ENCODE peak calls at places on chromosomes 11 and 22, in eight cellular contexts. One of them, this sample, is unnamed.

GRCh38 chr11:69264486-69264885 is 29.5 kb upstream of the MYEOV start:
- DNase-seq in cardiac muscle cell: no peak
- DNase-seq in endodermal cell: no peak
- DNase-seq in IMR-90: no peak
- DNase-seq in tibial artery: no peak
- DNase-seq in transverse colon: no peak
- DNase-seq in kidney: peak; percentile 43
- DNase-seq in psoas muscle: no peak
- DNase-seq in this sample: no peak

GRCh38 chr22:20844055-20845037 is 14.3 kb downstream of the PI4KA start:
- DNase-seq in endodermal cell: peak; percentile 3
- DNase-seq in psoas muscle: no peak
- DNase-seq in IMR-90: no peak
- DNase-seq in kidney: no peak
- DNase-seq in tibial artery: no peak
- DNase-seq in cardiac muscle cell: no peak
- DNase-seq in transverse colon: no peak
- DNase-seq in this sample: no peak

GRCh38 chr22:34278121-34278520 is 357.8 kb upstream of the LARGE1 start:
- DNase-seq in IMR-90: no peak
- DNase-seq in tibial artery: no peak
- DNase-seq in psoas muscle: no peak
- DNase-seq in endodermal cell: no peak
- DNase-seq in transverse colon: no peak
- DNase-seq in kidney: no peak
- DNase-seq in cardiac muscle cell: no peak
- DNase-seq in this sample: no peak

GRCh38 chr11:126561327-126561893 is 205.9 kb downstream of the ST3GAL4 start:
- DNase-seq in kidney: no peak
- DNase-seq in cardiac muscle cell: peak; percentile 75
- DNase-seq in psoas muscle: no peak
- DNase-seq in tibial artery: no peak
- DNase-seq in IMR-90: peak; percentile 69
- DNase-seq in transverse colon: no peak
- DNase-seq in endodermal cell: peak; percentile 93
- DNase-seq in this sample: peak; percentile 70

GRCh38 chr11:10657308-10658271 is 36.0 kb downstream of the IRAG1 start:
- DNase-seq in cardiac muscle cell: peak; percentile 82
- DNase-seq in tibial artery: no peak
- DNase-seq in psoas muscle: no peak
- DNase-seq in endodermal cell: no peak
- DNase-seq in IMR-90: peak; percentile 82
- DNase-seq in kidney: no peak
- DNase-seq in transverse colon: no peak
- DNase-seq in this sample: peak; percentile 21

GRCh38 chr11:85813721-85814120 is 2.8 kb upstream of the SYTL2 start:
- DNase-seq in IMR-90: no peak
- DNase-seq in tibial artery: no peak
- DNase-seq in kidney: no peak
- DNase-seq in transverse colon: peak; percentile 75
- DNase-seq in cardiac muscle cell: no peak
- DNase-seq in endodermal cell: no peak
- DNase-seq in psoas muscle: no peak
- DNase-seq in this sample: peak; percentile 72

GRCh38 chr11:65778901-65779668 is 1.7 kb downstream of the AP5B1 start:
- DNase-seq in transverse colon: no peak
- DNase-seq in psoas muscle: no peak
- DNase-seq in cardiac muscle cell: no peak
- DNase-seq in kidney: peak; percentile 74
- DNase-seq in IMR-90: no peak
- DNase-seq in endodermal cell: peak; percentile 30
- DNase-seq in tibial artery: peak; percentile 63
- DNase-seq in this sample: no peak

GRCh38 chr11:87740968-87741367 is 434.3 kb downstream of the RAB38 start:
- DNase-seq in IMR-90: no peak
- DNase-seq in endodermal cell: no peak
- DNase-seq in tibial artery: no peak
- DNase-seq in cardiac muscle cell: no peak
- DNase-seq in transverse colon: no peak
- DNase-seq in kidney: no peak
- DNase-seq in psoas muscle: no peak
- DNase-seq in this sample: no peak

GRCh38 chr22:27170491-27170890 is 513.1 kb downstream of the MIAT start:
- DNase-seq in transverse colon: no peak
- DNase-seq in endodermal cell: no peak
- DNase-seq in IMR-90: peak; percentile 48
- DNase-seq in kidney: no peak
- DNase-seq in tibial artery: peak; percentile 92
- DNase-seq in psoas muscle: peak; percentile 44
- DNase-seq in cardiac muscle cell: peak; percentile 91
- DNase-seq in this sample: no peak

GRCh38 chr11:27471588-27472397 is 797 bp downstream of the LGR4 start:
- DNase-seq in IMR-90: no peak
- DNase-seq in psoas muscle: peak; percentile 55
- DNase-seq in cardiac muscle cell: peak; percentile 35
- DNase-seq in transverse colon: peak; percentile 54
- DNase-seq in kidney: peak; percentile 86
- DNase-seq in tibial artery: peak; percentile 69
- DNase-seq in endodermal cell: peak; percentile 88
- DNase-seq in this sample: peak; percentile 21

GRCh38 chr11:13446444-13446843 is 16.6 kb downstream of the BTBD10 start:
- DNase-seq in kidney: no peak
- DNase-seq in IMR-90: peak; percentile 48
- DNase-seq in transverse colon: no peak
- DNase-seq in tibial artery: no peak
- DNase-seq in endodermal cell: no peak
- DNase-seq in psoas muscle: no peak
- DNase-seq in cardiac muscle cell: peak; percentile 36
- DNase-seq in this sample: peak; percentile 62

GRCh38 chr22:37243402-37244113 is 511 bp downstream of the RAC2 start:
- DNase-seq in kidney: peak; percentile 38
- DNase-seq in IMR-90: no peak
- DNase-seq in transverse colon: no peak
- DNase-seq in tibial artery: no peak
- DNase-seq in psoas muscle: no peak
- DNase-seq in cardiac muscle cell: no peak
- DNase-seq in endodermal cell: peak; percentile 37
- DNase-seq in this sample: no peak

GRCh38 chr11:85313741-85314140 is 313.4 kb downstream of the DLG2 start:
- DNase-seq in tibial artery: no peak
- DNase-seq in psoas muscle: no peak
- DNase-seq in transverse colon: no peak
- DNase-seq in cardiac muscle cell: no peak
- DNase-seq in IMR-90: no peak
- DNase-seq in kidney: no peak
- DNase-seq in endodermal cell: no peak
- DNase-seq in this sample: no peak

GRCh38 chr11:830295-831131 is 2.2 kb upstream of the CD151 start:
- DNase-seq in tibial artery: peak; percentile 91
- DNase-seq in kidney: peak; percentile 93
- DNase-seq in endodermal cell: peak; percentile 96
- DNase-seq in cardiac muscle cell: peak; percentile 67
- DNase-seq in IMR-90: no peak
- DNase-seq in psoas muscle: peak; percentile 83
- DNase-seq in transverse colon: peak; percentile 84
- DNase-seq in this sample: no peak

GRCh38 chr11:62340269-62340901 is 3.1 kb downstream of the ASRGL1 start:
- DNase-seq in cardiac muscle cell: peak; percentile 64
- DNase-seq in tibial artery: no peak
- DNase-seq in IMR-90: peak; percentile 45
- DNase-seq in kidney: no peak
- DNase-seq in endodermal cell: peak; percentile 83
- DNase-seq in psoas muscle: peak; percentile 55
- DNase-seq in transverse colon: peak; percentile 67
- DNase-seq in this sample: peak; percentile 74

GRCh38 chr22:48750282-48750681 is 1077.4 kb downstream of the BRD1 start:
- DNase-seq in kidney: no peak
- DNase-seq in cardiac muscle cell: no peak
- DNase-seq in endodermal cell: peak; percentile 26
- DNase-seq in psoas muscle: no peak
- DNase-seq in IMR-90: no peak
- DNase-seq in tibial artery: no peak
- DNase-seq in transverse colon: no peak
- DNase-seq in this sample: no peak

GRCh38 chr22:32615874-32616564 is 141.4 kb downstream of the FBXO7 start:
- DNase-seq in endodermal cell: peak; percentile 85
- DNase-seq in transverse colon: no peak
- DNase-seq in cardiac muscle cell: no peak
- DNase-seq in kidney: no peak
- DNase-seq in tibial artery: no peak
- DNase-seq in IMR-90: no peak
- DNase-seq in psoas muscle: no peak
- DNase-seq in this sample: no peak

GRCh38 chr11:85182437-85183109 is 444.6 kb downstream of the DLG2 start:
- DNase-seq in tibial artery: no peak
- DNase-seq in endodermal cell: peak; percentile 66
- DNase-seq in transverse colon: no peak
- DNase-seq in cardiac muscle cell: no peak
- DNase-seq in psoas muscle: no peak
- DNase-seq in kidney: no peak
- DNase-seq in IMR-90: peak; percentile 35
- DNase-seq in this sample: peak; percentile 75

GRCh38 chr22:47605886-47606285 is 843.4 kb downstream of the TBC1D22A start:
- DNase-seq in kidney: peak; percentile 56
- DNase-seq in psoas muscle: no peak
- DNase-seq in transverse colon: no peak
- DNase-seq in endodermal cell: no peak
- DNase-seq in tibial artery: no peak
- DNase-seq in IMR-90: no peak
- DNase-seq in cardiac muscle cell: no peak
- DNase-seq in this sample: no peak

GRCh38 chr11:118705796-118706545 is 26.5 kb upstream of the TREH start:
- DNase-seq in tibial artery: no peak
- DNase-seq in transverse colon: no peak
- DNase-seq in psoas muscle: no peak
- DNase-seq in kidney: no peak
- DNase-seq in IMR-90: no peak
- DNase-seq in endodermal cell: no peak
- DNase-seq in cardiac muscle cell: no peak
- DNase-seq in this sample: no peak

GRCh38 chr22:23565288-23565941 is 14.7 kb downstream of the IGLL1 start:
- DNase-seq in psoas muscle: peak; percentile 22
- DNase-seq in IMR-90: no peak
- DNase-seq in endodermal cell: peak; percentile 82
- DNase-seq in kidney: peak; percentile 75
- DNase-seq in tibial artery: peak; percentile 53
- DNase-seq in cardiac muscle cell: peak; percentile 8
- DNase-seq in transverse colon: peak; percentile 27
- DNase-seq in this sample: no peak

GRCh38 chr11:124754309-124754708 is 2.3 kb upstream of the VSIG2 start:
- DNase-seq in tibial artery: no peak
- DNase-seq in IMR-90: peak; percentile 43
- DNase-seq in endodermal cell: peak; percentile 38
- DNase-seq in psoas muscle: no peak
- DNase-seq in transverse colon: no peak
- DNase-seq in cardiac muscle cell: no peak
- DNase-seq in kidney: no peak
- DNase-seq in this sample: peak; percentile 51

GRCh38 chr11:45335434-45335833 is 49.3 kb upstream of the SYT13 start:
- DNase-seq in psoas muscle: no peak
- DNase-seq in tibial artery: no peak
- DNase-seq in kidney: no peak
- DNase-seq in transverse colon: no peak
- DNase-seq in IMR-90: no peak
- DNase-seq in cardiac muscle cell: no peak
- DNase-seq in endodermal cell: no peak
- DNase-seq in this sample: no peak
- H3K27ac ChIP-seq in psoas muscle: no peak overlapping the region
- H3K27ac ChIP-seq in tibial artery: no peak overlapping the region
- H3K27ac ChIP-seq in kidney: no peak overlapping the region
- H3K27ac ChIP-seq in transverse colon: no peak overlapping the region
- H3K27ac ChIP-seq in IMR-90: no peak overlapping the region
- H3K27ac ChIP-seq in cardiac muscle cell: no peak overlapping the region
- H3K27ac ChIP-seq in endodermal cell: no peak overlapping the region
- H3K27ac ChIP-seq in this sample: no peak overlapping the region

GRCh38 chr11:19713221-19714092 is 820 bp downstream of the NAV2 start:
- DNase-seq in transverse colon: no peak
- DNase-seq in psoas muscle: peak; percentile 61
- DNase-seq in endodermal cell: peak; percentile 74
- DNase-seq in kidney: peak; percentile 79
- DNase-seq in cardiac muscle cell: no peak
- DNase-seq in IMR-90: no peak
- DNase-seq in tibial artery: no peak
- DNase-seq in this sample: no peak
- H3K4me1 ChIP-seq in transverse colon: peaks cover 31% of the 10 kb centered on the region
- H3K4me1 ChIP-seq in psoas muscle: peaks cover 6% of the 10 kb centered on the region
- H3K4me1 ChIP-seq in endodermal cell: peaks cover 4% of the 10 kb centered on the region
- H3K4me1 ChIP-seq in kidney: peaks cover 27% of the 10 kb centered on the region
- H3K4me1 ChIP-seq in cardiac muscle cell: peaks cover 16% of the 10 kb centered on the region
- H3K4me1 ChIP-seq in IMR-90: peaks cover 25% of the 10 kb centered on the region
- H3K4me1 ChIP-seq in tibial artery: peaks cover 60% of the 10 kb centered on the region
- H3K4me1 ChIP-seq in this sample: peaks cover 38% of the 10 kb centered on the region

GRCh38 chr11:15200696-15201095 is 86.0 kb downstream of the INSC start:
- DNase-seq in kidney: no peak
- DNase-seq in tibial artery: no peak
- DNase-seq in IMR-90: no peak
- DNase-seq in transverse colon: no peak
- DNase-seq in cardiac muscle cell: no peak
- DNase-seq in endodermal cell: peak; percentile 13
- DNase-seq in psoas muscle: no peak
- DNase-seq in this sample: no peak
- TF ChIP-seq CTCF in kidney: no peak
- TF ChIP-seq CTCF in tibial artery: no peak
- TF ChIP-seq CTCF in IMR-90: no peak
- TF ChIP-seq CTCF in transverse colon: no peak
- TF ChIP-seq CTCF in cardiac muscle cell: no peak
- TF ChIP-seq CTCF in endodermal cell: no peak
- TF ChIP-seq CTCF in psoas muscle: no peak
- TF ChIP-seq CTCF in this sample: no peak

DNA sequence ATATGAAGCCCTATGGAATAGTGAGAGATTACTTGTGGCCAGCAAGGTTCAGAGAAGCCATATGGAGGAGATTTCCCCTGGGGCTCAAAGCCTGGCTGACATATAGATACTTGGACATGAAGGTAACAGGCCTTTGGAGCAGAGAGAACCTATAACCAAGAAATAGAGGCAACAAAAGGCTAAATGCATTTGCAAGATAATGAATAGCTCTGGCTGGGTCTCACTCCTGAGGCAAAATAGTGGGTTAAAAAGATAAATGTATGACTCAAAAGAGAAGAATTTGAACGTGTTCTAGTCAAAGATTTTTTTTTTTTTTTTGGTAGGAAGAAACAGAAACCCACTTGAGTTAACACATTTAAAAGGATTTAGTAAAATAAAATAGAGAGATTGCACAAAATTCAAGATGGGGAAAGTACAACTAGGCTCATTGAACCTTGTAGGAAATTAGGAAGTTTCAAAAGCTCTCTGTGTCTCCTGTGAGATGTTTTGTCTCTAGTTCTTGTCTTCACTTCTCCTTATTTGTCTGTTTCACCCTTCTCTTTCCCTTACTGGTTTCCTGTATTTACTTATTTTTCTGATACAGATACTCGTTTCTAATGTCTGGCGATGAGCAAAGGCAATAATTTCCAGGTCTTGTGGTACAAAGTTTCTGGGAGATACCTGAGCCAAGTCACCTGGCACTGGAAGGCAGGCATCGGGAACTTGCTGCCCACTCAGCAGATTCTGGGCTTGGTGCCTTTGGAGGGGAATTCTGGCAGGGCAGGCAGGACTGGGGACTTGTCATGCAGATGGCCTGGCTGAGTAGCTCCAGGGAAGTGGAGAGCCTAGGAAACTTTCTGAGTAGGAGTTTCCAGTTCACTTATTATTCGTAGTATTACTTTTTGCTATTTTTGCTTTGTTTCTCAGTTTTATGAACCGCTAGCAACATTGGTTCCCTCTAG is 49.2 kb upstream of the SESN3 start:
- DNase-seq in endodermal cell: peak; percentile 77
- DNase-seq in psoas muscle: peak; percentile 43
- DNase-seq in transverse colon: no peak
- DNase-seq in cardiac muscle cell: peak; percentile 57
- DNase-seq in IMR-90: no peak
- DNase-seq in kidney: no peak
- DNase-seq in tibial artery: peak; percentile 73
- DNase-seq in this sample: peak; percentile 26
- H3K27ac ChIP-seq in endodermal cell: no peak overlapping the region
- H3K27ac ChIP-seq in psoas muscle: no peak overlapping the region
- H3K27ac ChIP-seq in transverse colon: no peak overlapping the region
- H3K27ac ChIP-seq in cardiac muscle cell: no peak overlapping the region
- H3K27ac ChIP-seq in IMR-90: no peak overlapping the region
- H3K27ac ChIP-seq in kidney: no peak overlapping the region
- H3K27ac ChIP-seq in tibial artery: no peak overlapping the region
- H3K27ac ChIP-seq in this sample: no peak overlapping the region